ENCODE peak calls at places on chromosomes 7 and 10, in six cellular contexts. Z is activated CD4-positive, alpha-beta T cell treated with anti-CD3 and anti-CD28 coated beads for 48 hours; M is HT-29; R is SW480; W is adrenal gland; G is Ammon's horn. Q is an unnamed sample.

GRCh38 chr10:129704786-129705525 is 237.9 kb downstream of the MGMT start:
- DNase-seq in G (no peak), W (no peak), Z (no peak), M (no peak), R (no peak), Q (no peak)

GRCh38 chr10:28533571-28534304 is 820 bp downstream of the WAC start:
- DNase-seq in R (peak; percentile 55), M (peak; percentile 45), Z (peak; percentile 80), W (peak; percentile 69), G (peak; percentile 60), Q (peak; percentile 62)

GRCh38 chr10:21260060-21260792 is 265.3 kb downstream of the SKIDA1 start:
- DNase-seq in Z (no peak), W (no peak), R (no peak), G (peak; percentile 46), M (no peak), Q (no peak)

GRCh38 chr10:102602272-102603045 is 41.8 kb upstream of the TRIM8 start:
- DNase-seq in W (peak; percentile 73), R (no peak), M (no peak), Z (no peak), G (no peak), Q (no peak)

GRCh38 chr10:63320683-63321082 is 145.1 kb downstream of the JMJD1C start:
- DNase-seq in G (no peak), Z (no peak), M (no peak), R (no peak), W (no peak), Q (no peak)

GRCh38 chr7:84237533-84238173 is 43.1 kb upstream of the SEMA3A start:
- DNase-seq in W (no peak), R (peak; percentile 29), M (peak; percentile 24), Z (no peak), G (no peak), Q (no peak)

GRCh38 chr10:79007843-79008319 is 60.9 kb upstream of the ZMIZ1 start:
- DNase-seq in R (no peak), G (peak; percentile 54), M (no peak), Z (no peak), W (peak; percentile 65), Q (no peak)

GRCh38 chr7:124992881-124993562 is 63.4 kb upstream of the POT1 start:
- DNase-seq in Z (no peak), W (peak; percentile 84), G (no peak), M (peak; percentile 72), R (no peak), Q (no peak)

GRCh38 chr10:8146650-8147049 is 92.2 kb downstream of the GATA3 start:
- DNase-seq in M (peak; percentile 47), W (no peak), G (no peak), Z (no peak), R (peak; percentile 91), Q (no peak)

GRCh38 chr10:130696870-130697269 is 560.7 kb downstream of the GLRX3 start:
- DNase-seq in M (no peak), W (no peak), G (no peak), Z (no peak), R (no peak), Q (no peak)

GRCh38 chr7:26858735-26859134 is 5.7 kb downstream of the SKAP2 start:
- DNase-seq in Z (no peak), G (no peak), R (peak; percentile 67), M (no peak), W (no peak), Q (no peak)

GRCh38 chr10:73576178-73576889 is 14.8 kb downstream of the USP54 start:
- DNase-seq in M (no peak), W (peak; percentile 73), R (no peak), G (no peak), Z (no peak), Q (no peak)

GRCh38 chr7:42127232-42127622 is 109.8 kb downstream of the GLI3 start:
- DNase-seq in R (no peak), M (no peak), W (no peak), G (no peak), Z (no peak), Q (no peak)

GRCh38 chr7:2417981-2418481 is 14.6 kb downstream of the CHST12 start:
- DNase-seq in Z (peak; percentile 64), R (peak; percentile 37), M (peak; percentile 31), G (no peak), W (peak; percentile 48), Q (no peak)

GRCh38 chr7:94311545-94311944 is 83.2 kb upstream of the COL1A2 start:
- DNase-seq in M (no peak), G (no peak), W (no peak), Z (no peak), R (no peak), Q (no peak)

GRCh38 chr10:117345143-117345542 is 30.1 kb downstream of the PDZD8 start:
- DNase-seq in R (no peak), W (no peak), Z (no peak), G (no peak), M (peak; percentile 21), Q (no peak)

GRCh38 chr10:7186387-7187032 is 224.3 kb downstream of the SFMBT2 start:
- DNase-seq in Z (peak; percentile 40), M (no peak), G (no peak), W (no peak), R (no peak), Q (no peak)

GRCh38 chr10:58431903-58432302 is 46.7 kb downstream of the TFAM start:
- DNase-seq in W (no peak), M (no peak), R (no peak), Z (no peak), G (no peak), Q (no peak)

GRCh38 chr7:20834656-20835055 is 48.0 kb upstream of the SP8 start:
- DNase-seq in M (peak; percentile 8), W (no peak), Z (no peak), G (no peak), R (peak; percentile 31), Q (no peak)

GRCh38 chr7:100441641-100442535 is 5.6 kb upstream of the PPP1R35 start:
- DNase-seq in Z (no peak), M (no peak), W (no peak), R (no peak), G (no peak), Q (peak; percentile 13)

GRCh38 chr7:132394283-132395003 is 181.8 kb downstream of the PLXNA4 start:
- DNase-seq in G (no peak), W (no peak), Z (no peak), R (no peak), M (peak; percentile 9), Q (no peak)

GRCh38 chr7:1533569-1534329 is 3.2 kb downstream of the MAFK start:
- DNase-seq in W (peak; percentile 94), R (peak; percentile 86), G (no peak), M (peak; percentile 62), Z (peak; percentile 63), Q (no peak)

GRCh38 chr10:100656479-100656878 is 88.9 kb upstream of the PAX2 start:
- DNase-seq in M (no peak), G (no peak), R (no peak), Z (peak; percentile 32), W (peak; percentile 45), Q (no peak)

GRCh38 chr7:75931676-75932075 is 16.7 kb downstream of the POR start:
- DNase-seq in W (no peak), R (no peak), Z (no peak), G (no peak), M (no peak), Q (no peak)

GRCh38 chr10:45561952-45562351 is 110.6 kb downstream of the ZFAND4 start:
- DNase-seq in M (no peak), W (no peak), R (no peak), G (no peak), Z (no peak), Q (no peak)

GRCh38 chr7:92588561-92588960 is 1.6 kb downstream of the FAM133B start:
- DNase-seq in Z (peak; percentile 60), R (no peak), G (no peak), W (no peak), M (no peak), Q (no peak)

GRCh38 chr10:20277820-20278219 is 461.6 kb downstream of the PLXDC2 start:
- DNase-seq in W (no peak), G (no peak), R (no peak), M (no peak), Z (no peak), Q (no peak)

GRCh38 chr7:149463500-149464161 is 2.8 kb upstream of the ZNF777 start:
- DNase-seq in R (no peak), Z (no peak), M (no peak), W (no peak), G (no peak), Q (no peak)

GRCh38 chr10:6299234-6299633 is 96.5 kb downstream of the PFKFB3 start:
- DNase-seq in Z (peak; percentile 72), G (no peak), W (peak; percentile 32), M (peak; percentile 66), R (peak; percentile 73), Q (no peak)

GRCh38 chr10:6838118-6838517 is 258.0 kb upstream of the PRKCQ start:
- DNase-seq in M (peak; percentile 4), G (no peak), R (no peak), Z (peak; percentile 12), W (no peak), Q (no peak)

GRCh38 chr7:44285561-44285960 is 39.8 kb downstream of the CAMK2B start:
- DNase-seq in W (no peak), G (no peak), Z (no peak), R (no peak), M (no peak), Q (peak; percentile 19)

GRCh38 chr7:43619213-43620012 is 36.5 kb downstream of the STK17A start:
- DNase-seq in G (no peak), W (no peak), M (peak; percentile 29), Z (no peak), R (no peak), Q (no peak)

Q was measured in dorsolateral prefrontal cortex.